ENCODE peak calls at places on chromosomes 13 and 19, in six cellular contexts. R, X, D, K, Q and E are unnamed samples.

GRCh38 chr13:35388456-35388855 is 88.0 kb downstream of the MAB21L1 start:
- DNase-seq in R (no peak), X (no peak), D (no peak), K (no peak), Q (peak), E (no peak)

GRCh38 chr13:31882794-31883193 is 143.5 kb downstream of the RXFP2 start:
- DNase-seq in R (no peak), X (no peak), D (no peak), K (no peak), Q (no peak), E (no peak)

GRCh38 chr13:49651775-49652690 is 23.7 kb downstream of the ARL11 start:
- DNase-seq in R (no peak), X (no peak), D (no peak), K (no peak), Q (no peak), E (no peak)

GRCh38 chr13:92488249-92488845 is 738.3 kb upstream of the GPC6 start:
- DNase-seq in R (no peak), X (no peak), D (no peak), K (no peak), Q (no peak), E (no peak)

GRCh38 chr19:54147676-54148075 is 10.1 kb downstream of the CNOT3 start:
- DNase-seq in R (no peak), X (no peak), D (no peak), K (no peak), Q (peak), E (no peak)

GRCh38 chr13:66972659-66973058 is 257.5 kb downstream of the PCDH9 start:
- DNase-seq in R (no peak), X (no peak), D (no peak), K (no peak), Q (peak), E (no peak)

GRCh38 chr13:105921711-105922110 is 613.8 kb downstream of the EFNB2 start:
- DNase-seq in R (no peak), X (no peak), D (no peak), K (no peak), Q (no peak), E (no peak)

GRCh38 chr19:811007-811434 is 10.7 kb downstream of the PLPPR3 start:
- DNase-seq in R (no peak), X (no peak), D (no peak), K (no peak), Q (no peak), E (peak)

GRCh38 chr19:12770922-12771321 is 4.4 kb downstream of the HOOK2 start:
- DNase-seq in R (no peak), X (no peak), D (no peak), K (no peak), Q (no peak), E (no peak)

GRCh38 chr13:110305001-110305400 is 2.0 kb downstream of the COL4A1 start:
- DNase-seq in R (no peak), X (no peak), D (no peak), K (no peak), Q (peak), E (no peak)

GRCh38 chr13:42626461-42626860 is 52.5 kb downstream of the TNFSF11 start:
- DNase-seq in R (no peak), X (no peak), D (no peak), K (no peak), Q (no peak), E (no peak)

GRCh38 chr19:54462713-54463530 is 656 bp downstream of the LENG9 start:
- DNase-seq in R (no peak), X (peak), D (peak), K (peak), Q (peak), E (peak)

GRCh38 chr19:46724468-46724867 is 7.6 kb upstream of the PRKD2 start:
- DNase-seq in R (no peak), X (no peak), D (no peak), K (no peak), Q (no peak), E (no peak)

GRCh38 chr13:48531416-48532145 is 1.3 kb downstream of the RCBTB2 start:
- DNase-seq in R (no peak), X (peak), D (no peak), K (no peak), Q (no peak), E (no peak)

GRCh38 chr19:5434970-5435641 is 20.1 kb upstream of the ZNRF4 start:
- DNase-seq in R (no peak), X (peak), D (no peak), K (no peak), Q (peak), E (no peak)

GRCh38 chr13:77857810-77858209 is 60.8 kb downstream of the EDNRB start:
- DNase-seq in R (no peak), X (no peak), D (no peak), K (no peak), Q (no peak), E (no peak)

GRCh38 chr13:55038230-55038629 is 2009.6 kb downstream of the OLFM4 start:
- DNase-seq in R (no peak), X (no peak), D (no peak), K (no peak), Q (no peak), E (peak)

GRCh38 chr19:10408511-10409291 is 5.4 kb upstream of the CDC37 start:
- DNase-seq in R (no peak), X (peak), D (no peak), K (no peak), Q (no peak), E (no peak)

GRCh38 chr19:2255112-2255845 is 938 bp downstream of the JSRP1 start:
- DNase-seq in R (no peak), X (no peak), D (no peak), K (no peak), Q (no peak), E (no peak)

GRCh38 chr19:33417751-33418150 is 44.2 kb downstream of the CEBPG start:
- DNase-seq in R (no peak), X (no peak), D (no peak), K (no peak), Q (no peak), E (no peak)

GRCh38 chr19:32407004-32407992 is 1.7 kb downstream of the DPY19L3 start:
- DNase-seq in R (no peak), X (no peak), D (no peak), K (no peak), Q (peak), E (no peak)